ENCODE peak calls at places on chromosomes 12 and 14, in four cellular contexts. One of them, this sample, is unnamed.

GRCh38 chr14:70057519-70058136 is 131.1 kb downstream of the SLC8A3 start:
- DNase-seq in astrocyte of the spinal cord: no peak
- DNase-seq in kidney: no peak
- DNase-seq in upper lobe of right lung: no peak
- DNase-seq in this sample: no peak

GRCh38 chr14:59997496-59997895 is 77.6 kb downstream of the LRRC9 start:
- DNase-seq in upper lobe of right lung: no peak
- DNase-seq in kidney: no peak
- DNase-seq in astrocyte of the spinal cord: no peak
- DNase-seq in this sample: no peak

GRCh38 chr12:14567311-14568195 is at the start of gene PLBD1:
- DNase-seq in kidney: peak; percentile 86
- DNase-seq in astrocyte of the spinal cord: peak; percentile 29
- DNase-seq in upper lobe of right lung: peak; percentile 91
- DNase-seq in this sample: peak; percentile 85

GRCh38 chr14:72726444-72726843 is 167.5 kb downstream of the DPF3 start:
- DNase-seq in astrocyte of the spinal cord: no peak
- DNase-seq in upper lobe of right lung: no peak
- DNase-seq in kidney: no peak
- DNase-seq in this sample: no peak

GRCh38 chr14:57085801-57086200 is 182.9 kb downstream of the EXOC5 start:
- DNase-seq in kidney: no peak
- DNase-seq in upper lobe of right lung: no peak
- DNase-seq in astrocyte of the spinal cord: no peak
- DNase-seq in this sample: no peak

GRCh38 chr14:49173765-49174373 is 412.3 kb downstream of the RPS29 start:
- DNase-seq in upper lobe of right lung: no peak
- DNase-seq in astrocyte of the spinal cord: peak; percentile 66
- DNase-seq in kidney: no peak
- DNase-seq in this sample: no peak

GRCh38 chr12:66191547-66192126 is 2.6 kb downstream of the IRAK3 start:
- DNase-seq in upper lobe of right lung: no peak
- DNase-seq in kidney: no peak
- DNase-seq in astrocyte of the spinal cord: no peak
- DNase-seq in this sample: no peak

GRCh38 chr12:114949081-114949480 is 265.1 kb upstream of the TBX3 start:
- DNase-seq in kidney: no peak
- DNase-seq in astrocyte of the spinal cord: no peak
- DNase-seq in upper lobe of right lung: no peak
- DNase-seq in this sample: no peak

GRCh38 chr12:52522346-52523011 is 2.3 kb upstream of the KRT5 start:
- DNase-seq in upper lobe of right lung: no peak
- DNase-seq in astrocyte of the spinal cord: no peak
- DNase-seq in kidney: no peak
- DNase-seq in this sample: peak; percentile 76

GRCh38 chr14:95507174-95507573 is 9.3 kb downstream of the SYNE3 start:
- DNase-seq in astrocyte of the spinal cord: peak; percentile 90
- DNase-seq in upper lobe of right lung: no peak
- DNase-seq in kidney: no peak
- DNase-seq in this sample: peak; percentile 88

GRCh38 chr12:48183091-48183875 is at the start of gene CCDC184:
- DNase-seq in kidney: peak; percentile 87
- DNase-seq in astrocyte of the spinal cord: peak; percentile 80
- DNase-seq in upper lobe of right lung: peak; percentile 76
- DNase-seq in this sample: peak; percentile 78

GRCh38 chr14:105307052-105307727 is 6.4 kb upstream of the BRF1 start:
- DNase-seq in kidney: no peak
- DNase-seq in upper lobe of right lung: no peak
- DNase-seq in astrocyte of the spinal cord: no peak
- DNase-seq in this sample: no peak

GRCh38 chr14:36442824-36443241 is 77.2 kb downstream of the NKX2-1 start:
- DNase-seq in astrocyte of the spinal cord: no peak
- DNase-seq in kidney: no peak
- DNase-seq in upper lobe of right lung: no peak
- DNase-seq in this sample: no peak

GRCh38 chr12:93115646-93116045 is 186.6 kb upstream of the EEA1 start:
- DNase-seq in astrocyte of the spinal cord: no peak
- DNase-seq in kidney: no peak
- DNase-seq in upper lobe of right lung: no peak
- DNase-seq in this sample: no peak

GRCh38 chr12:66836623-66837310 is 157.9 kb upstream of the GRIP1 start:
- DNase-seq in kidney: no peak
- DNase-seq in astrocyte of the spinal cord: no peak
- DNase-seq in upper lobe of right lung: no peak
- DNase-seq in this sample: no peak

GRCh38 chr12:128652136-128652751 is 171.5 kb downstream of the SLC15A4 start:
- DNase-seq in astrocyte of the spinal cord: no peak
- DNase-seq in upper lobe of right lung: no peak
- DNase-seq in kidney: no peak
- DNase-seq in this sample: no peak

GRCh38 chr12:117441751-117442150 is 80.3 kb upstream of the NOS1 start:
- DNase-seq in astrocyte of the spinal cord: peak; percentile 46
- DNase-seq in upper lobe of right lung: no peak
- DNase-seq in kidney: no peak
- DNase-seq in this sample: peak; percentile 75

GRCh38 chr14:83706555-83706954 is 1823.4 kb upstream of the FLRT2 start:
- DNase-seq in upper lobe of right lung: no peak
- DNase-seq in kidney: no peak
- DNase-seq in astrocyte of the spinal cord: peak; percentile 6
- DNase-seq in this sample: no peak

GRCh38 chr14:99137001-99137700 is 134.8 kb downstream of the BCL11B start:
- DNase-seq in astrocyte of the spinal cord: no peak
- DNase-seq in upper lobe of right lung: peak; percentile 47
- DNase-seq in kidney: peak; percentile 31
- DNase-seq in this sample: peak; percentile 24

GRCh38 chr12:6825398-6826124 is 2.6 kb upstream of the P3H3 start:
- DNase-seq in astrocyte of the spinal cord: peak; percentile 82
- DNase-seq in kidney: peak; percentile 91
- DNase-seq in upper lobe of right lung: peak; percentile 89
- DNase-seq in this sample: peak; percentile 94

GRCh38 chr12:49126852-49127763 is 4.1 kb downstream of the TUBA1B start:
- DNase-seq in upper lobe of right lung: no peak
- DNase-seq in astrocyte of the spinal cord: no peak
- DNase-seq in kidney: no peak
- DNase-seq in this sample: peak; percentile 3

GRCh38 chr12:49092086-49092815 is 2.4 kb downstream of the DHH start:
- DNase-seq in upper lobe of right lung: no peak
- DNase-seq in kidney: no peak
- DNase-seq in astrocyte of the spinal cord: peak; percentile 35
- DNase-seq in this sample: no peak

GRCh38 chr12:50086148-50086547 is 1.0 kb downstream of the SMARCD1 start:
- DNase-seq in astrocyte of the spinal cord: no peak
- DNase-seq in kidney: peak; percentile 64
- DNase-seq in upper lobe of right lung: no peak
- DNase-seq in this sample: no peak

GRCh38 chr12:128982933-128983332 is 129.7 kb downstream of the GLT1D1 start:
- DNase-seq in kidney: no peak
- DNase-seq in astrocyte of the spinal cord: no peak
- DNase-seq in upper lobe of right lung: no peak
- DNase-seq in this sample: no peak

GRCh38 chr14:95703805-95704204 is 10.1 kb downstream of the TCL1A start:
- DNase-seq in upper lobe of right lung: no peak
- DNase-seq in kidney: no peak
- DNase-seq in astrocyte of the spinal cord: no peak
- DNase-seq in this sample: no peak

GRCh38 chr12:138898-139534 is 72.4 kb downstream of the IQSEC3 start:
- DNase-seq in kidney: no peak
- DNase-seq in astrocyte of the spinal cord: no peak
- DNase-seq in upper lobe of right lung: peak; percentile 73
- DNase-seq in this sample: no peak
- H3K4me3 ChIP-seq in kidney: peak overlapping the region; percentile 5
- H3K4me3 ChIP-seq in astrocyte of the spinal cord: no peak overlapping the region
- H3K4me3 ChIP-seq in upper lobe of right lung: peak overlapping the region; percentile 40
- H3K4me3 ChIP-seq in this sample: peak overlapping the region; percentile 20

GRCh38 chr14:28870033-28870564 is 103.5 kb downstream of the FOXG1 start:
- DNase-seq in kidney: no peak
- DNase-seq in upper lobe of right lung: no peak
- DNase-seq in astrocyte of the spinal cord: no peak
- DNase-seq in this sample: no peak
- H3K4me3 ChIP-seq in kidney: no peak overlapping the region
- H3K4me3 ChIP-seq in upper lobe of right lung: no peak overlapping the region
- H3K4me3 ChIP-seq in astrocyte of the spinal cord: no peak overlapping the region
- H3K4me3 ChIP-seq in this sample: no peak overlapping the region

DNA sequence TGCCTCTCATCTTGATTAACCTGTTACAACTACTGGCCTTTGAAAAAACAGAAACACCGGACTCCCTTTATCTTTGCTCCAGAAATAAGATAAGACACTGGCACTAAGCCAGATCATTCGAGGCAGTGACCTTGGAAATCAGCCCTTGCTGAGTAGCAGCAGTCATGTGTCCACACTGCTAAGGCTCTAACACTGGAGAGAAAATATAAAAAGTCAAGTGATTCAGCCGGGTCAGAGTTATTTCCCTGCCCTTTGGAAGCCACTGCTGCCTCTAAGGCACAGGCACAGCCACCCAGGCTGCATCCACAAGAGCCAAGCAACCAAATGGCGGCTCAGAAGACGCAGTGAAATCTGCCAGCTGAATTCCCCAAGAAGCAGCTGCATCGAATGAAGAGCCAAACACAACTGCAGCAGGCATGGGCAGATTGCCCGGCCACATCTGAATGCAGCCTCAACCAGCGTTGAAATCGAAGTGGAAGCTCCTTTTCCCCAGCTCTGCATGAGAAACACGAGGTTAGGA is 40.7 kb downstream of the NT5DC3 start:
- DNase-seq in upper lobe of right lung: no peak
- DNase-seq in astrocyte of the spinal cord: peak; percentile 88
- DNase-seq in kidney: peak; percentile 82
- DNase-seq in this sample: peak; percentile 83
- H3K4me3 ChIP-seq in upper lobe of right lung: peak overlapping the region; percentile 9
- H3K4me3 ChIP-seq in astrocyte of the spinal cord: no peak overlapping the region
- H3K4me3 ChIP-seq in kidney: peak overlapping the region; percentile 28
- H3K4me3 ChIP-seq in this sample: no peak overlapping the region

GRCh38 chr12:105257321-105257728 is 21.4 kb upstream of the APPL2 start:
- DNase-seq in astrocyte of the spinal cord: peak; percentile 87
- DNase-seq in kidney: no peak
- DNase-seq in upper lobe of right lung: no peak
- DNase-seq in this sample: no peak

GRCh38 chr12:105259226-105259625 is 23.3 kb upstream of the APPL2 start:
- DNase-seq in upper lobe of right lung: no peak
- DNase-seq in astrocyte of the spinal cord: no peak
- DNase-seq in kidney: no peak
- DNase-seq in this sample: no peak

GRCh38 chr12:105253882-105254513 is 18.0 kb upstream of the APPL2 start:
- DNase-seq in kidney: no peak
- DNase-seq in astrocyte of the spinal cord: peak; percentile 68
- DNase-seq in upper lobe of right lung: no peak
- DNase-seq in this sample: no peak

GRCh38 chr12:105256011-105256410 is 20.0 kb upstream of the APPL2 start:
- DNase-seq in astrocyte of the spinal cord: no peak
- DNase-seq in upper lobe of right lung: no peak
- DNase-seq in kidney: no peak
- DNase-seq in this sample: no peak

DNA sequence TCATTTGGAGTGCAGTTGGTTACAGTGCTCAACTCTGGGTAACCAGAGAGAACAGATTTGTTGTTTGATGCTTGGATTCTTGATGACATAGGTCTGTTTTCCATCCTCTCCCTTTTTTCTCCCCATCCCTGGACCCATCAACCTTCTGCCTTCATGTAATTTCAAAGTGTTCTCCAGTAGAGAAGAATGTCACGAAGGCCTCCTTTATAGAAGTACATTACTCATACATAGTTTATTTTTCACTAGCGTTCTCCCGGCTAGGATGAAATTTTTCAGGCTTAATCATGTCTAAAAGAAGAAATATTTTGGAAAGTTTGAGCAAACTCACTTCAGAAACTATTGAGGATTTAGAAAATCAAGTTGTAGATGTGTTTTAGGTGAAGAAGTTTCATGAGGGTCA is 20.9 kb upstream of the APPL2 start:
- DNase-seq in astrocyte of the spinal cord: peak; percentile 83
- DNase-seq in upper lobe of right lung: no peak
- DNase-seq in kidney: no peak
- DNase-seq in this sample: no peak
- H3K4me3 ChIP-seq in astrocyte of the spinal cord: no peak overlapping the region
- H3K4me3 ChIP-seq in upper lobe of right lung: no peak overlapping the region
- H3K4me3 ChIP-seq in kidney: no peak overlapping the region
- H3K4me3 ChIP-seq in this sample: no peak overlapping the region

GRCh38 chr14:89621009-89621421 is 204.0 kb upstream of the FOXN3 start:
- DNase-seq in astrocyte of the spinal cord: no peak
- DNase-seq in upper lobe of right lung: no peak
- DNase-seq in kidney: no peak
- DNase-seq in this sample: no peak
- H3K4me3 ChIP-seq in astrocyte of the spinal cord: no peak overlapping the region
- H3K4me3 ChIP-seq in upper lobe of right lung: no peak overlapping the region
- H3K4me3 ChIP-seq in kidney: no peak overlapping the region
- H3K4me3 ChIP-seq in this sample: no peak overlapping the region

DNA sequence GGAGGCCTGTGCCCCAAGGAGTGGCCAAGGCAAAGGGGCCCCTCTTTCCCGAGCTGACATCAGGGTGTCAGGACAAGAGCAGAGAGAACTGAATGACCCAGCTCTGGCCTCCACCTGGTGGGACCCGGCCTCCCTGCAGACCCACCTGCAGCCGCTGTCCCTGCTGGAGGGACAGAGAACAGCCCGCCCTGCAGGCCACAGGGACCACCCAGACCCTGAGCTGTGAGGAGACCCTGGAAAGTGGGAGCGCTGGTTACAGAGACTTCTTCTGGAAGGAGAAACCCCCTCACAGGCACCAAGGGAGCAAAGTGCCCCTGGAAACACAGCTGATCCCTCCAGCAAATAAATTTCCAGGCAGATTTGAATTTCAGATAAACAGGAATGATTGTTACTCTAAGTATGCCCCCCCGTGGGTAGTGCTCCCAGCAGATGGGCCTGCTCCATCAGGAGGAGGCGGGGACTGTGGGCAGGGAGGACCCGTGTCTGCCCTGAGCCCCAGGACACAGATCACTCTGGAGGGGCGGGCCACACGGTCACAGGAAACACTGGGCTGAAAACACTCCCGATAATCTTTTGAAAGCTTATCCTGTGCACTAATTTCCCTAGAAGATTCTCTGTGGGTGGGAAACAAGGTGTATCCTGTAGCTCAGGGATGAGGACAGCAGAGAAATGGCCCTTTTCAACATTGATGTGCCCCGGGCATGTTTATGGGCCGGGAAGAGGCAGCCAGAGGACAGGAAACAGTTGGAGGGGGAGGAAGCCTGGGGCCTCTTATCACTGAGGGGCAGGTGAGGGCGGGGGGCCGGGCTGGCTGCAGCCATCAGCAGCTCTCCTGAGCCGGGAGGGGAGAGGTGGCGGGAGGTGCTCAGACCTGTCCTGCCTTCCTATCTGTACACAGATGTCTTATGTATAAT is 276.0 kb downstream of the ADGRD1 start:
- DNase-seq in astrocyte of the spinal cord: no peak
- DNase-seq in upper lobe of right lung: peak; percentile 58
- DNase-seq in kidney: peak; percentile 86
- DNase-seq in this sample: no peak
- H3K4me3 ChIP-seq in astrocyte of the spinal cord: no peak overlapping the region
- H3K4me3 ChIP-seq in upper lobe of right lung: no peak overlapping the region
- H3K4me3 ChIP-seq in kidney: no peak overlapping the region
- H3K4me3 ChIP-seq in this sample: no peak overlapping the region

GRCh38 chr12:54700301-54700700 is 52.1 kb upstream of the DCD start:
- DNase-seq in upper lobe of right lung: no peak
- DNase-seq in astrocyte of the spinal cord: no peak
- DNase-seq in kidney: no peak
- DNase-seq in this sample: no peak
- H3K4me3 ChIP-seq in upper lobe of right lung: no peak overlapping the region
- H3K4me3 ChIP-seq in astrocyte of the spinal cord: no peak overlapping the region
- H3K4me3 ChIP-seq in kidney: no peak overlapping the region
- H3K4me3 ChIP-seq in this sample: no peak overlapping the region

This sample was measured in sigmoid colon.